ENCODE peak calls at places on chromosomes 1 and 21, in five cellular contexts. L, V, J, O and X are unnamed samples.

GRCh38 chr1:209202826-209203439 is 380.6 kb upstream of the CAMK1G start:
- DNase-seq in J (no peak), V (no peak), L (peak), O (no peak), X (no peak)

GRCh38 chr21:17461014-17461413 is 51.8 kb upstream of the CXADR start:
- DNase-seq in O (no peak), V (no peak), L (no peak), J (no peak), X (no peak)

GRCh38 chr1:18882511-18882910 is 19.8 kb downstream of the ALDH4A1 start:
- DNase-seq in L (no peak), O (no peak), V (no peak), J (no peak), X (no peak)

GRCh38 chr1:98523256-98523655 is 138.3 kb upstream of the SNX7 start:
- DNase-seq in L (no peak), O (no peak), V (no peak), J (no peak), X (no peak)

GRCh38 chr1:230648114-230648513 is 5.8 kb downstream of the COG2 start:
- DNase-seq in J (no peak), O (no peak), V (no peak), L (no peak), X (no peak)

GRCh38 chr1:244369256-244370057 is 82.3 kb downstream of the ADSS2 start:
- DNase-seq in L (no peak), V (no peak), O (no peak), J (no peak), X (no peak)

GRCh38 chr1:71047635-71048607 is at the start of gene PTGER3:
- DNase-seq in V (peak), J (no peak), L (peak), O (peak), X (peak)

GRCh38 chr1:32876341-32877210 is 5.9 kb upstream of the FNDC5 start:
- DNase-seq in L (peak), J (no peak), O (no peak), V (peak), X (peak)

GRCh38 chr1:30684259-30684658 is 39.1 kb downstream of the MATN1 start:
- DNase-seq in L (no peak), O (no peak), J (no peak), V (no peak), X (no peak)

GRCh38 chr1:67632811-67633478 is 52.1 kb upstream of the GADD45A start:
- DNase-seq in V (no peak), L (peak), J (no peak), O (no peak), X (no peak)